ENCODE peak calls at places on chromosomes 13 and 19, in five cellular contexts. C is Jurkat, Clone E6-1; S is BJ; U is lung; W is fibroblast of mammary gland. Q is an unnamed sample.

GRCh38 chr19:48206402-48207093 is 36.1 kb downstream of the ZSWIM9 start:
- DNase-seq in C (peak; percentile 18), S (no peak), U (peak; percentile 83), W (no peak), Q (no peak)

GRCh38 chr13:27956576-27957300 is 12.4 kb downstream of the CDX2 start:
- DNase-seq in C (no peak), S (no peak), U (no peak), W (no peak), Q (peak; percentile 31)

GRCh38 chr13:105598551-105598950 is 936.9 kb downstream of the EFNB2 start:
- DNase-seq in C (no peak), S (no peak), U (no peak), W (peak; percentile 17), Q (no peak)

GRCh38 chr13:20456737-20457136 is 68.9 kb downstream of the CRYL1 start:
- DNase-seq in C (no peak), S (no peak), U (no peak), W (no peak), Q (no peak)

GRCh38 chr13:65217459-65217858 is 2012.7 kb downstream of the PCDH9 start:
- DNase-seq in C (no peak), S (no peak), U (no peak), W (no peak), Q (no peak)

GRCh38 chr13:106550570-106551135 is 15.2 kb upstream of the EFNB2 start:
- DNase-seq in C (no peak), S (no peak), U (no peak), W (no peak), Q (no peak)

GRCh38 chr19:35206379-35206778 is 22.2 kb downstream of the FAM187B start:
- DNase-seq in C (peak; percentile 97), S (no peak), U (peak; percentile 24), W (no peak), Q (no peak)

GRCh38 chr13:33323766-33324525 is 38.4 kb upstream of the STARD13 start:
- DNase-seq in C (no peak), S (no peak), U (no peak), W (peak; percentile 45), Q (no peak)

GRCh38 chr13:32669030-32669646 is 82.9 kb downstream of the PDS5B start:
- DNase-seq in C (peak; percentile 71), S (no peak), U (no peak), W (peak; percentile 68), Q (no peak)

GRCh38 chr19:18683109-18683954 is at the start of gene CRTC1:
- DNase-seq in C (peak; percentile 70), S (no peak), U (peak; percentile 91), W (peak; percentile 77), Q (peak; percentile 90)

GRCh38 chr19:30447276-30447870 is 75.2 kb downstream of the ZNF536 start:
- DNase-seq in C (no peak), S (no peak), U (no peak), W (no peak), Q (no peak)

GRCh38 chr19:44803442-44804428 is 5.2 kb upstream of the BCAM start:
- DNase-seq in C (no peak), S (no peak), U (no peak), W (no peak), Q (no peak)

GRCh38 chr19:42122691-42123607 is 9.3 kb downstream of the POU2F2 start:
- DNase-seq in C (no peak), S (no peak), U (no peak), W (no peak), Q (no peak)

GRCh38 chr19:50875795-50876422 is 2.7 kb downstream of the KLK2 start:
- DNase-seq in C (no peak), S (no peak), U (no peak), W (no peak), Q (no peak)

GRCh38 chr13:76148374-76148773 is 512.2 kb downstream of the LMO7 start:
- DNase-seq in C (no peak), S (no peak), U (no peak), W (no peak), Q (no peak)

GRCh38 chr19:7505288-7505681 is 10.6 kb upstream of the ZNF358 start:
- DNase-seq in C (no peak), S (no peak), U (no peak), W (no peak), Q (peak; percentile 50)

GRCh38 chr13:114010401-114011101 is 36.7 kb upstream of the C13orf46 start:
- DNase-seq in C (peak; percentile 58), S (no peak), U (no peak), W (no peak), Q (no peak)

GRCh38 chr19:44848036-44848804 is 2.1 kb downstream of the NECTIN2 start:
- DNase-seq in C (no peak), S (no peak), U (no peak), W (peak; percentile 54), Q (peak; percentile 25)

DNA sequence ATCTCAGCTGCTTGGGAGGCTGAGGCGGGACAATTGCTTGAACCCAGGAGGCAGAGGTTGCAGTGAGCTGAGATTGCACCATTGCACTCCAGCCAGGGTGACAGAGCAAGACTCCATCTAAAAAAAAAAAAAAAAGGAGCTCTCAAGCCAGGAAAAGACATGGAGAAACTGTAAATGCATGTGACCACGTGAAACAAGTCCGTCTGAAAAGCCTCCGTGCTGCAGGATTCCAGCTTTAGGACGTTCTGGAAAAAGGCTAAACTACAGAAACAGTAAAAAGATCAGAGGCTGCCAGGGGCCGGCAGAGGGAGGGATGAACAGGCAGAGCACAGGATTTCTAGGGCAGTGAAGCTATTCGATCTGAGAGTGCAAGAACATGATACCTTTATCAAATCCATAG is 40.7 kb upstream of the NDUFS7 start:
- DNase-seq in C (no peak), S (no peak), U (no peak), W (peak; percentile 23), Q (no peak)
- H3K4me3 ChIP-seq in C (no peak overlapping the region), S (no peak overlapping the region), U (no peak overlapping the region), W (no peak overlapping the region), Q (no peak overlapping the region)

DNA sequence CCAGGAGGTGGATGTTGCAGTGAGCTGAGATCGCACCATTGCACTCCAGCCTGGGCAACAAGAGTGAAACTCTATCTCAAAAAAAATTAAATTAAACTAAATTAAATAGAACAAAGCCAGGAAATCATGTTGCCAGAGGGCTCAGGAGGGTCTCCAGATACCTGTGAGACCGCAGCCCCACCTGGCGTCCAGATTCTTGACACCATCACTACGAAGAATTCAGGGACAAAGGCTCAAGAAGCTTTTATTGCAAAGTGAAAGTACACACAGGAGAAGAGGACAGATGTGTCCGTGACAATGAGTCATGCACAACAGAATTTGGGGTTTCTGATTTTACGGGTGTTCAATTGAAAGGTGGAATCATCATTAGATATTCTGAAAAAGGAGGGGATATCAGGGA is 76.6 kb downstream of the STOML3 start:
- DNase-seq in C (no peak), S (no peak), U (no peak), W (no peak), Q (no peak)
- H3K4me3 ChIP-seq in C (no peak overlapping the region), S (no peak overlapping the region), U (no peak overlapping the region), W (no peak overlapping the region), Q (no peak overlapping the region)

GRCh38 chr13:50914301-50914700 is 4.7 kb downstream of the RNASEH2B start:
- DNase-seq in C (no peak), S (no peak), U (no peak), W (peak; percentile 33), Q (no peak)
- H3K4me3 ChIP-seq in C (peak overlapping the region; percentile 27), S (no peak overlapping the region), U (no peak overlapping the region), W (no peak overlapping the region), Q (no peak overlapping the region)

GRCh38 chr13:112229445-112229844 is 146.7 kb upstream of the SPACA7 start:
- DNase-seq in C (no peak), S (no peak), U (no peak), W (no peak), Q (no peak)
- H3K4me3 ChIP-seq in C (no peak overlapping the region), S (no peak overlapping the region), U (no peak overlapping the region), W (no peak overlapping the region), Q (no peak overlapping the region)

GRCh38 chr13:101412076-101412475 is 4.2 kb downstream of the NALCN start:
- DNase-seq in C (no peak), S (no peak), U (no peak), W (no peak), Q (no peak)

GRCh38 chr13:101417043-101417406 is 717 bp upstream of the NALCN start:
- DNase-seq in C (no peak), S (no peak), U (no peak), W (peak; percentile 55), Q (no peak)

GRCh38 chr13:101416181-101417042 is at the start of gene NALCN:
- DNase-seq in C (no peak), S (no peak), U (no peak), W (no peak), Q (no peak)

GRCh38 chr13:101415358-101416174 is 742 bp downstream of the NALCN start:
- DNase-seq in C (no peak), S (no peak), U (no peak), W (no peak), Q (no peak)

DNA sequence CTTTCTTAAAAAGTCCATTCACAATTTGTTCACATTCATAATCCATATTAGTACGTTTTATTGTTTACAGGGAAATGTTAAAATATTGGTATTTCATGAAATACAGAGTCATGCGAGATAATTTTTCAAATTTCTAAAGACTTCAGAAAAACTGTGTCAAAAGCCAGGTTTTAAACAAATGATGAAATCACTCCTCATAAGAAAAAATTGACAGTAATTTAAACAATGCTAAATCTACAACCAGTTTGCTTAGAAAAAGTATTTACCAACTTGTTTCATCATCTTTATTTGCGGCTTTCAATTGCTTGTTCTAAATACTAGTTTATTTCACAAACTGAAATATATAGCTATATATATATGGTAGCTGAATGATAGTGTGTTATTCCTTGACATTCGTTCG is 1.2 kb upstream of the NALCN start:
- DNase-seq in C (no peak), S (no peak), U (no peak), W (no peak), Q (no peak)
- H3K4me3 ChIP-seq in C (no peak overlapping the region), S (no peak overlapping the region), U (no peak overlapping the region), W (no peak overlapping the region), Q (no peak overlapping the region)

DNA sequence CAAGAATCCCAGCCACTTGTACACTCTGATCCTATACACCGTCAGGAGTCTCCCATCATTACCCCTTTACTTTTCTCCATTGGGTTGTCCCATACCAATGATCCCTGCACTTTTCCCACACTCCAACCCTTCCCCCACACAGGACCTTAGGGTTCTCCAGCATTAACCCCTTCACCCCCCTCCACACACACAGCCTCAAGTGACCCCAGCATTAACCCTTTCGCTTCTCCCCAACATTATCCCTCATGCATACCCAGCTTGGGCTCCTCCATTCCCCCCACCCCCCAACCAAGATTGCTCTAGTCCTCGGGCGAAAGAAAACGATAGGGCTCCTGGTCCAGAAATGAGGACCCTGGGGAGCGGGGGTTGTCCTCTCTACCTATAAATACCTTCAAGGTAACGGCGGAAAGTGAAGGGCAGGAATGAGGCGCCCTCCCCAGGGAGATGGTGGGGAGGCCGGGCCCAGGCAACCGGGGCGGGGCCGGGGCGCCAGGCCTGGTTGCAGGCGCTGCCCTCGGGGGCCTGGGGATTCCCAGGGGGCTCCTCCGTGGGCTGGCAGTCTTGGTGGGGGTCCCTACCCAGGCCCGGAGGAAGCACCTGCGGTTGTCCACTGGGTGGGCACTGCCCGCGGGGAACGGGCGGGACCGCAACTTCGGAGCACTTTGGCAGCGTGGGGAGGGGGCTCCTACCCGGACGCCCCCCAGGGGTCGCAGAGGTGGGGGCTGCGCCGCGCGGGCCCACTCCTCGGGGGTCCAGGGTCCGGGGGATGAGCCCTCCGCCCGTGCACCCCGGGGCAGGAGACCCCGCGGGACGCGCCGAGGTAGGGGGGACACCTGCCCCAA is 757 bp downstream of the WIZ start:
- DNase-seq in C (no peak), S (no peak), U (no peak), W (no peak), Q (no peak)
- H3K4me3 ChIP-seq in C (peak overlapping the region; percentile 43), S (peak overlapping the region; percentile 56), U (peak overlapping the region; percentile 28), W (peak overlapping the region; percentile 48), Q (peak overlapping the region; percentile 56)